ENCODE peak calls at places on chromosomes 16 and 17, in seven cellular contexts. Y is fibroblast of lung, X is tibial artery, G is cardiac muscle cell, P is A549, S is ovary, A is thoracic aorta. L is an unnamed sample. For H3K4me1, the result is how much of the 10 kb centered on the place peaks cover.

GRCh38 chr16:69724981-69725479 is 1.3 kb downstream of the NQO1 start:
- DNase-seq in Y (no peak), X (no peak), G (no peak), P (no peak), S (no peak), A (no peak), L (peak)

GRCh38 chr17:21214777-21215541 is 998 bp upstream of the TMEM11 start:
- DNase-seq in Y (peak), X (peak), G (no peak), P (peak), S (no peak), A (no peak), L (peak)

GRCh38 chr16:16797239-16797638 is 418.3 kb downstream of the NPIPA7 start:
- DNase-seq in Y (no peak), X (no peak), G (peak), P (no peak), S (no peak), A (no peak), L (no peak)

GRCh38 chr17:60077226-60077625 is 1.5 kb downstream of the HEATR6 start:
- DNase-seq in Y (no peak), X (no peak), G (no peak), P (no peak), S (no peak), A (no peak), L (peak)

GRCh38 chr16:86668136-86668535 is 89.8 kb downstream of the FOXL1 start:
- DNase-seq in Y (peak), X (no peak), G (peak), P (no peak), S (no peak), A (no peak), L (peak)

GRCh38 chr17:55577687-55578086 is 66.4 kb upstream of the SMIM36 start:
- DNase-seq in Y (peak), X (no peak), G (no peak), P (no peak), S (peak), A (no peak), L (no peak)

GRCh38 chr17:1713160-1713877 is 3.1 kb upstream of the TLCD2 start:
- DNase-seq in Y (peak), X (no peak), G (no peak), P (no peak), S (no peak), A (no peak), L (peak)

GRCh38 chr17:77654861-77655260 is 303.6 kb upstream of the TNRC6C start:
- DNase-seq in Y (no peak), X (no peak), G (no peak), P (no peak), S (no peak), A (no peak), L (no peak)

GRCh38 chr17:79233916-79234551 is 159.4 kb downstream of the ENGASE start:
- DNase-seq in Y (no peak), X (no peak), G (no peak), P (no peak), S (no peak), A (no peak), L (no peak)

GRCh38 chr17:76353004-76353598 is 615 bp downstream of the PRPSAP1 start:
- DNase-seq in Y (no peak), X (no peak), G (peak), P (peak), S (peak), A (no peak), L (peak)

GRCh38 chr17:18262111-18262510 is 1.6 kb downstream of the MIEF2 start:
- DNase-seq in Y (no peak), X (no peak), G (no peak), P (no peak), S (no peak), A (no peak), L (no peak)

GRCh38 chr17:63961355-63962207 is 11.1 kb downstream of the SCN4A start:
- DNase-seq in Y (peak), X (peak), G (peak), P (peak), S (peak), A (no peak), L (peak)

GRCh38 chr17:63999680-64000531 is 1.8 kb downstream of the PRR29 start:
- DNase-seq in Y (no peak), X (no peak), G (no peak), P (no peak), S (no peak), A (no peak), L (no peak)

GRCh38 chr16:27238016-27238587 is 30.5 kb downstream of the NSMCE1 start:
- DNase-seq in Y (no peak), X (peak), G (no peak), P (no peak), S (no peak), A (no peak), L (no peak)

GRCh38 chr16:27237229-27238015 is 31.1 kb downstream of the NSMCE1 start:
- DNase-seq in Y (peak), X (no peak), G (no peak), P (no peak), S (no peak), A (no peak), L (no peak)

GRCh38 chr16:27239906-27240655 is 28.5 kb downstream of the NSMCE1 start:
- DNase-seq in Y (no peak), X (no peak), G (no peak), P (no peak), S (no peak), A (no peak), L (no peak)

GRCh38 chr16:27239026-27239425 is 29.5 kb downstream of the NSMCE1 start:
- DNase-seq in Y (no peak), X (no peak), G (no peak), P (no peak), S (no peak), A (no peak), L (no peak)

DNA sequence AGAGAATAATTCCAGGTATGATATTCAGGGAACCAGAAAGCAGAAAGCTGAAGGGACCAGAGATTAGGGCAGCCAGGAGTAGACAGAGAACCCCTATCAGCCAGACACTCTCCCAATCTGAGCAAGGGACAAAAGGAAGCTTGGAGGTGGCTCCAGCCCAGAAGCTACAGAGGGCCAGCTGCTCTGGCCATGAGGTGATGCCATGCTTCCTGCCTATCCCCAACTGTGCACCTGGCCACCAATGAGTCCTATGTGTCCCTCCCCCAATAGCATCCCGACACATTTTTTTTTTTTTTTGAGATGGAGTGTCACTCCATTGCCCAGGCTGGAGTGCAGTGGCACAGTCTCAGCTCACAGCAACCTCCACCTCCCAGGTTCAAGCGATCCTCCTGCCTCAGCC is 30.0 kb downstream of the NSMCE1 start:
- DNase-seq in Y (no peak), X (no peak), G (no peak), P (no peak), S (no peak), A (no peak), L (no peak)
- H3K4me1 ChIP-seq in Y (under half), X (half or more), G (under half), P (under half), S (under half), A (under half), L (under half)

GRCh38 chr16:10877472-10877946 is 507 bp downstream of the CIITA start:
- DNase-seq in Y (no peak), X (no peak), G (no peak), P (no peak), S (no peak), A (no peak), L (no peak)

GRCh38 chr16:10878328-10878643 is 1.3 kb downstream of the CIITA start:
- DNase-seq in Y (no peak), X (no peak), G (no peak), P (no peak), S (no peak), A (no peak), L (no peak)

GRCh38 chr16:10879681-10880589 is 2.9 kb downstream of the CIITA start:
- DNase-seq in Y (no peak), X (no peak), G (no peak), P (no peak), S (no peak), A (no peak), L (no peak)

GRCh38 chr16:10880609-10881452 is 3.8 kb downstream of the CIITA start:
- DNase-seq in Y (no peak), X (no peak), G (no peak), P (no peak), S (no peak), A (no peak), L (no peak)

GRCh38 chr16:10878644-10879498 is 1.9 kb downstream of the CIITA start:
- DNase-seq in Y (peak), X (peak), G (no peak), P (no peak), S (peak), A (no peak), L (peak)
- H3K4me1 ChIP-seq in Y (under half), X (under half), G (under half), P (under half), S (under half), A (under half), L (under half)

GRCh38 chr17:40022961-40023541 is 7.8 kb downstream of the CSF3 start:
- DNase-seq in Y (no peak), X (no peak), G (no peak), P (no peak), S (no peak), A (no peak), L (no peak)
- H3K4me1 ChIP-seq in Y (under half), X (half or more), G (under half), P (under half), S (under half), A (under half), L (under half)

GRCh38 chr17:48058393-48059124 is 10.4 kb downstream of the NFE2L1 start:
- DNase-seq in Y (no peak), X (no peak), G (no peak), P (no peak), S (no peak), A (no peak), L (no peak)
- H3K4me1 ChIP-seq in Y (under half), X (under half), G (under half), P (under half), S (under half), A (under half), L (under half)

DNA sequence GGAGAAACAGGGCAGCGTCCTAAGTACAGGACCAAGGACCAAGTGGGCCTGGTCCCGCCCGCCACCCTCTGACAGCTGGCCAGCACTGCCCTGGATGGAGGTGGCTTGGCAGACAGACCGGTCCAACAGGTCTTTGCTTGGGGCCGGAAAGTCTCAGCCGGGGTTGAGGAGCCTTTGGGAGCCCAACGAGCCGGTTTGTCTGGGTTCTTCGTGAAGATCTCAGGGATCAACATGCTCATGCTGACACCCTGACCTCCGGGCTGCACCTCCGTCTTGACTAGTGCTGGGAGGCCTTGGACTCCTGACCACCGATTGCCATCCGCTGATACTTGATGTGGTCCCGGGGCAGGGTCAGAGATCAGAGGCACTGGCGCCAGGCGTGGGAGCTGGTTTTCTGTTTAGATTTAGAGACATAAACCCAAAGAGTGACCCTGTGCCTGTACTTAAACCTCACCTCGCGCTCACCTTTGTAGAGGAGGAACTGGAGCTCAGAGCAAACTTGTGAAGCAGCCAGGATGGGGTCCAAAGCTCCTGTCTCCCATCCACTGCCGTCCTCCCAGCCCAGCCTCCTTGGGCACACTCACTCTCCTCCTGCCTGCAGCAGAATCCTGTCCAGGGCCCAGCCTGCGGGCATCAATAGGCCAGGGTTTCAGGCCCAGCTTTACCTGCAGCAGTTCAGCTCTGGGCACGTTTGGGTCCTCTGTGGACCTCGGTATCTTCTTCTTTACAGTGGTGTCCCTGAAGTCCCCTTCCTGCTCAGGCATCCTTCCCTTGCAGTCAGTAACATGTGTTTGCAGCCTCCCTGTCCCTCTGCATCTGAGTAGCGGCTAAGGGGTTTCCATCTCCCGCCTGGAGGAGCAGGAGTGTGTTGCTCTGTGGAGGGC is 92.0 kb upstream of the GSE1 start:
- DNase-seq in Y (no peak), X (no peak), G (no peak), P (no peak), S (no peak), A (no peak), L (no peak)
- H3K4me1 ChIP-seq in Y (under half), X (under half), G (under half), P (under half), S (under half), A (under half), L (under half)

L was measured in adipocyte.